ENCODE peak calls at places on chromosomes 12 and 14, in ten cellular contexts. One of them, this sample, is unnamed.

GRCh38 chr12:85509081-85509856 is 229.2 kb downstream of the ALX1 start:
- DNase-seq in hepatocyte: no peak
- DNase-seq in mammary epithelial cell: no peak
- DNase-seq in neural progenitor cell: no peak
- DNase-seq in GM23338: no peak
- DNase-seq in PC-3: no peak
- DNase-seq in keratinocyte: no peak
- DNase-seq in GM23248: no peak
- DNase-seq in fibroblast of lung: peak
- DNase-seq in PC-9: no peak
- DNase-seq in this sample: no peak

GRCh38 chr14:31858868-31859267 is 218.2 kb upstream of the ARHGAP5 start:
- DNase-seq in PC-3: peak
- DNase-seq in neural progenitor cell: no peak
- DNase-seq in fibroblast of lung: peak
- DNase-seq in GM23248: peak
- DNase-seq in keratinocyte: no peak
- DNase-seq in mammary epithelial cell: peak
- DNase-seq in PC-9: no peak
- DNase-seq in hepatocyte: no peak
- DNase-seq in GM23338: no peak
- DNase-seq in this sample: no peak

GRCh38 chr12:51245476-51246253 is 7.0 kb downstream of the DAZAP2 start:
- DNase-seq in hepatocyte: no peak
- DNase-seq in fibroblast of lung: no peak
- DNase-seq in GM23338: no peak
- DNase-seq in PC-3: no peak
- DNase-seq in PC-9: no peak
- DNase-seq in mammary epithelial cell: no peak
- DNase-seq in keratinocyte: no peak
- DNase-seq in neural progenitor cell: no peak
- DNase-seq in GM23248: no peak
- DNase-seq in this sample: no peak

GRCh38 chr14:79730911-79731310 is 480.4 kb downstream of the DIO2 start:
- DNase-seq in PC-3: no peak
- DNase-seq in PC-9: no peak
- DNase-seq in hepatocyte: no peak
- DNase-seq in GM23338: no peak
- DNase-seq in fibroblast of lung: peak
- DNase-seq in mammary epithelial cell: no peak
- DNase-seq in keratinocyte: no peak
- DNase-seq in neural progenitor cell: no peak
- DNase-seq in GM23248: no peak
- DNase-seq in this sample: no peak

GRCh38 chr12:67045650-67046049 is 223.5 kb upstream of the CAND1 start:
- DNase-seq in fibroblast of lung: no peak
- DNase-seq in hepatocyte: no peak
- DNase-seq in neural progenitor cell: no peak
- DNase-seq in keratinocyte: no peak
- DNase-seq in GM23338: no peak
- DNase-seq in GM23248: no peak
- DNase-seq in PC-9: no peak
- DNase-seq in PC-3: no peak
- DNase-seq in mammary epithelial cell: no peak
- DNase-seq in this sample: no peak

GRCh38 chr12:93060071-93060665 is 131.1 kb upstream of the EEA1 start:
- DNase-seq in GM23338: no peak
- DNase-seq in GM23248: no peak
- DNase-seq in PC-3: no peak
- DNase-seq in mammary epithelial cell: no peak
- DNase-seq in fibroblast of lung: no peak
- DNase-seq in PC-9: no peak
- DNase-seq in keratinocyte: no peak
- DNase-seq in hepatocyte: no peak
- DNase-seq in neural progenitor cell: no peak
- DNase-seq in this sample: no peak

GRCh38 chr12:116879509-116880212 is 1.6 kb downstream of the HRK start:
- DNase-seq in keratinocyte: no peak
- DNase-seq in GM23248: peak
- DNase-seq in GM23338: peak
- DNase-seq in neural progenitor cell: peak
- DNase-seq in fibroblast of lung: no peak
- DNase-seq in hepatocyte: no peak
- DNase-seq in PC-3: no peak
- DNase-seq in mammary epithelial cell: no peak
- DNase-seq in PC-9: peak
- DNase-seq in this sample: no peak

GRCh38 chr12:81520064-81520945 is 238.8 kb downstream of the PPFIA2 start:
- DNase-seq in GM23248: no peak
- DNase-seq in GM23338: no peak
- DNase-seq in hepatocyte: no peak
- DNase-seq in mammary epithelial cell: peak
- DNase-seq in keratinocyte: no peak
- DNase-seq in fibroblast of lung: peak
- DNase-seq in neural progenitor cell: no peak
- DNase-seq in PC-9: no peak
- DNase-seq in PC-3: no peak
- DNase-seq in this sample: no peak

GRCh38 chr12:79895804-79896203 is 39.1 kb downstream of the PPP1R12A start:
- DNase-seq in mammary epithelial cell: no peak
- DNase-seq in hepatocyte: no peak
- DNase-seq in fibroblast of lung: no peak
- DNase-seq in GM23248: no peak
- DNase-seq in neural progenitor cell: no peak
- DNase-seq in GM23338: no peak
- DNase-seq in keratinocyte: no peak
- DNase-seq in PC-3: no peak
- DNase-seq in PC-9: no peak
- DNase-seq in this sample: no peak

GRCh38 chr14:58752782-58753181 is 115.0 kb downstream of the DACT1 start:
- DNase-seq in PC-9: no peak
- DNase-seq in mammary epithelial cell: peak
- DNase-seq in keratinocyte: no peak
- DNase-seq in hepatocyte: no peak
- DNase-seq in GM23338: no peak
- DNase-seq in fibroblast of lung: no peak
- DNase-seq in neural progenitor cell: no peak
- DNase-seq in GM23248: peak
- DNase-seq in PC-3: no peak
- DNase-seq in this sample: no peak

DNA sequence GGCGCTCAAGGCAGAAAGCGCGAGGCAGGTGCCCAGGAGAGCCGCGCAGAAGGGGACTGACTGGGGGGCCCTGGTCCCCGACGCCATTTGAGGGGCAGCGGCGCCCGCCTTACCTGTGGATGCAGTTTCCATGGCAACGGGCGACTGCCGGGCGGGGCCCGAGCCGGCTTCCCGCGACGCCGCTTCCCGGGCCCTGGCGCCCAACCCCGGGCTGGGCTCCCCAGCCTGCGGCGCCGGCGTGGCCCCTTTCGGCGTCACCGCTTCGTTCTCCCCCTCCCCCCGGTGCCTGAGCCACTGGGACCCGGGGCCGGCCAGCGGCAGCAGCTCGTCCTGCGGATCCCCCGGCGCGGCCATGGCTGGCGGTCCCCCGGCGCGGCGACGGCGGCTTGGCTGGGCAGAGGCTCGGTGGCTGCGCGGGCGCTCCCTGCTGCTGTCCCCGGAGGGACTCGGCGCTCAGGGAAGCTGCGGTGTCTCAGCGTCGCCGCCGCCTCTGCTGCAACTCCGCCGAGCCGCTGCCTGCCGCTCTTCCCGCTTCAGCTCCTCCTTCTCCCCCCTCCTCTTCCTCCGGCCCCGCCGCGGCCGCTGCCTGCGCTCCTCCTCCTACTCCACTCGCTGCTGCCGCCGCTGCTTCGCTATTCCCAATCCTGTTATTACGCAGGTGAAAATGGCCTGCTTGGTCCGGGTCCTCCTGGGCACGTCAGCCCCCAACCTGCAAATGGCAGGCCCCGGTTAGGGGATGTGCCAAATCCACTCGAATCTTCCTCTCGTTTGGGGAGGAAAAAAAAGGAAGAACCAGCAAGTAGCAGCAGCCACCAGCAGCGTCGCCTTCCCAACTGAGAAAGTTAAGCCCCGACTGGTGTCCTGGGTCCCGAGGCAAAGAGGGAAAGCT is at the start of gene RTN1:
- DNase-seq in GM23248: peak
- DNase-seq in mammary epithelial cell: peak
- DNase-seq in PC-9: no peak
- DNase-seq in fibroblast of lung: peak
- DNase-seq in keratinocyte: no peak
- DNase-seq in hepatocyte: peak
- DNase-seq in PC-3: peak
- DNase-seq in GM23338: peak
- DNase-seq in neural progenitor cell: peak
- DNase-seq in this sample: peak
- TF ChIP-seq EZH2 in GM23248: no peak
- TF ChIP-seq EZH2 in mammary epithelial cell: peak
- TF ChIP-seq EZH2 in PC-9: no peak
- TF ChIP-seq EZH2 in fibroblast of lung: peak
- TF ChIP-seq EZH2 in keratinocyte: peak
- TF ChIP-seq EZH2 in hepatocyte: no peak
- TF ChIP-seq EZH2 in PC-3: peak
- TF ChIP-seq EZH2 in GM23338: peak
- TF ChIP-seq EZH2 in neural progenitor cell: peak
- TF ChIP-seq EZH2 in this sample: no peak

GRCh38 chr14:78104655-78105054 is 65.5 kb upstream of the NRXN3 start:
- DNase-seq in fibroblast of lung: no peak
- DNase-seq in PC-3: no peak
- DNase-seq in GM23338: no peak
- DNase-seq in mammary epithelial cell: no peak
- DNase-seq in hepatocyte: no peak
- DNase-seq in neural progenitor cell: no peak
- DNase-seq in keratinocyte: no peak
- DNase-seq in PC-9: no peak
- DNase-seq in GM23248: no peak
- DNase-seq in this sample: no peak
- TF ChIP-seq EZH2 in fibroblast of lung: no peak
- TF ChIP-seq EZH2 in PC-3: no peak
- TF ChIP-seq EZH2 in GM23338: no peak
- TF ChIP-seq EZH2 in mammary epithelial cell: no peak
- TF ChIP-seq EZH2 in hepatocyte: no peak
- TF ChIP-seq EZH2 in neural progenitor cell: no peak
- TF ChIP-seq EZH2 in keratinocyte: no peak
- TF ChIP-seq EZH2 in PC-9: no peak
- TF ChIP-seq EZH2 in GM23248: no peak
- TF ChIP-seq EZH2 in this sample: no peak

DNA sequence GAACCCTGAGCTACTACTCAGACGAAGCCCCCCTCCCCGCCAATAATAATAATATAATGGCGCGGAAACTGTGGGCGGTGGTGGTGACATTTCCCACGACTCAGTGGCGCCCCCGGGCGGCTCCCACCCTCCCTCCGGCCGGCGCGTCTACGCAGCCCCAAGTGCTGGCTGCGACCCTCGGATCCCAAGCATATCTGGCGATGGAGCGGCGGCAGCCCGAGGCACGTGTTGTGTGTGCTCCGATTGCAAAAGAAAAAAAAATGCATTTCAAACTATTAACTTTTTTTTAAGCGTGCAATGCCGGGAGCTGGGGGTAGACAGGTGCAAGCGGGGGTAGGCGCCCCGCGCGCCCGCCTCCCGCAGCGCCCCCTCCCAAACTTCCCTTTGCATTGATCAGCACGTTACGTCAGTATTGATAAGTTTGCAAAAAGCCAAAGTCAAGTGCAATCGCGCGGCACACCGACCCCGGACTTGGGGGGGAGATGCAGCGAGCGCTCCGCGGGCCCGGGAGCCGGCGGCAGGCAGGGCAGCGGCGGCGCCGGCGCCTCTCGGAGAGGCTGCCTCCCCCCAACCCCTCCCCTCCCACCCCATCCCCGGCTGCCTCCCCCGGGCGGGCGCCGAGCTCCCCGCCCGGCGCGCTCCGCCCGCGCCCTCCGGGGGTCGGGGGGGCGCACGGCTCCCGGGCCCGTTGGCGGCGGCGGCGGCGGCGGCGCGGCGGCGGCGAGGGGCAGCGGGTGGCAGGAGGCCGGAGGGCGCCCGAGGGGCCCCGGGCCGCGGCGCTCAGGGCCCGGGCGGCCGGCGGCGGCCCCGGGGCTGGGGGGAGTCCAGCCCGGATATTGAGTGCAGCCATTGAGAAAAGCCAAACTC is 113.1 kb upstream of the MYL2 start:
- DNase-seq in fibroblast of lung: no peak
- DNase-seq in GM23248: no peak
- DNase-seq in PC-9: no peak
- DNase-seq in mammary epithelial cell: no peak
- DNase-seq in PC-3: no peak
- DNase-seq in hepatocyte: peak
- DNase-seq in neural progenitor cell: peak
- DNase-seq in keratinocyte: no peak
- DNase-seq in GM23338: peak
- DNase-seq in this sample: peak
- TF ChIP-seq EZH2 in fibroblast of lung: no peak
- TF ChIP-seq EZH2 in GM23248: peak
- TF ChIP-seq EZH2 in PC-9: no peak
- TF ChIP-seq EZH2 in mammary epithelial cell: no peak
- TF ChIP-seq EZH2 in PC-3: peak
- TF ChIP-seq EZH2 in hepatocyte: peak
- TF ChIP-seq EZH2 in neural progenitor cell: no peak
- TF ChIP-seq EZH2 in keratinocyte: peak
- TF ChIP-seq EZH2 in GM23338: no peak
- TF ChIP-seq EZH2 in this sample: no peak

GRCh38 chr12:3364226-3364625 is 126.8 kb upstream of the PRMT8 start:
- DNase-seq in GM23338: no peak
- DNase-seq in fibroblast of lung: no peak
- DNase-seq in mammary epithelial cell: no peak
- DNase-seq in GM23248: no peak
- DNase-seq in hepatocyte: no peak
- DNase-seq in keratinocyte: no peak
- DNase-seq in PC-9: no peak
- DNase-seq in PC-3: no peak
- DNase-seq in neural progenitor cell: no peak
- DNase-seq in this sample: no peak

GRCh38 chr12:3364661-3365264 is 126.2 kb upstream of the PRMT8 start:
- DNase-seq in GM23248: no peak
- DNase-seq in fibroblast of lung: no peak
- DNase-seq in PC-9: no peak
- DNase-seq in neural progenitor cell: no peak
- DNase-seq in GM23338: no peak
- DNase-seq in mammary epithelial cell: no peak
- DNase-seq in PC-3: no peak
- DNase-seq in keratinocyte: no peak
- DNase-seq in hepatocyte: no peak
- DNase-seq in this sample: no peak

GRCh38 chr12:3363608-3364007 is 127.4 kb upstream of the PRMT8 start:
- DNase-seq in mammary epithelial cell: no peak
- DNase-seq in keratinocyte: no peak
- DNase-seq in PC-3: no peak
- DNase-seq in neural progenitor cell: no peak
- DNase-seq in fibroblast of lung: no peak
- DNase-seq in GM23248: no peak
- DNase-seq in PC-9: no peak
- DNase-seq in hepatocyte: no peak
- DNase-seq in GM23338: no peak
- DNase-seq in this sample: no peak

GRCh38 chr12:3366451-3367155 is 124.4 kb upstream of the PRMT8 start:
- DNase-seq in PC-3: no peak
- DNase-seq in fibroblast of lung: no peak
- DNase-seq in keratinocyte: no peak
- DNase-seq in GM23248: no peak
- DNase-seq in hepatocyte: no peak
- DNase-seq in neural progenitor cell: no peak
- DNase-seq in mammary epithelial cell: no peak
- DNase-seq in PC-9: no peak
- DNase-seq in GM23338: peak
- DNase-seq in this sample: no peak

GRCh38 chr12:3365416-3366385 is 125.3 kb upstream of the PRMT8 start:
- DNase-seq in keratinocyte: no peak
- DNase-seq in mammary epithelial cell: peak
- DNase-seq in neural progenitor cell: peak
- DNase-seq in PC-3: peak
- DNase-seq in fibroblast of lung: peak
- DNase-seq in hepatocyte: peak
- DNase-seq in GM23248: peak
- DNase-seq in PC-9: no peak
- DNase-seq in GM23338: peak
- DNase-seq in this sample: no peak
- TF ChIP-seq EZH2 in keratinocyte: peak
- TF ChIP-seq EZH2 in mammary epithelial cell: no peak
- TF ChIP-seq EZH2 in neural progenitor cell: peak
- TF ChIP-seq EZH2 in PC-3: no peak
- TF ChIP-seq EZH2 in fibroblast of lung: peak
- TF ChIP-seq EZH2 in hepatocyte: peak
- TF ChIP-seq EZH2 in GM23248: no peak
- TF ChIP-seq EZH2 in PC-9: no peak
- TF ChIP-seq EZH2 in GM23338: peak
- TF ChIP-seq EZH2 in this sample: peak

This sample was measured in A673.